ENCODE peak calls at places on chromosomes 2 and 18, in ten cellular contexts. One of them, this sample, is unnamed.
A peak's percentile ranks its signal among the peaks of the same experiment; 100 is the strongest.

GRCh38 chr18:29147944-29148343 is 971.0 kb upstream of the CDH2 start:
- DNase-seq in ACHN: peak; percentile 37
- DNase-seq in T-cell: no peak
- DNase-seq in occipital lobe: no peak
- DNase-seq in effector memory CD8-positive, alpha-beta T cell: no peak
- DNase-seq in GDM1: no peak
- DNase-seq in HuH-7.5: no peak
- DNase-seq in fibroblast of pulmonary artery: peak; percentile 83
- DNase-seq in PC-9: no peak
- DNase-seq in stimulated activated CD4-positive, alpha-beta T cell treated with anti-CD3 and anti-CD28 coated beads, Interleukin-12 subunit alpha, Interleukin-12 subunit beta, amount 100 ng/mL, for 48 hours: no peak
- DNase-seq in this sample: no peak

GRCh38 chr18:74748809-74749208 is 151.1 kb downstream of the ZNF407 start:
- DNase-seq in ACHN: no peak
- DNase-seq in T-cell: no peak
- DNase-seq in occipital lobe: no peak
- DNase-seq in effector memory CD8-positive, alpha-beta T cell: no peak
- DNase-seq in GDM1: no peak
- DNase-seq in HuH-7.5: no peak
- DNase-seq in fibroblast of pulmonary artery: no peak
- DNase-seq in PC-9: no peak
- DNase-seq in stimulated activated CD4-positive, alpha-beta T cell treated with anti-CD3 and anti-CD28 coated beads, Interleukin-12 subunit alpha, Interleukin-12 subunit beta, amount 100 ng/mL, for 48 hours: no peak
- DNase-seq in this sample: no peak

GRCh38 chr2:144326845-144327244 is 193.1 kb downstream of the ZEB2 start:
- DNase-seq in ACHN: no peak
- DNase-seq in T-cell: no peak
- DNase-seq in occipital lobe: no peak
- DNase-seq in effector memory CD8-positive, alpha-beta T cell: no peak
- DNase-seq in GDM1: no peak
- DNase-seq in HuH-7.5: no peak
- DNase-seq in fibroblast of pulmonary artery: no peak
- DNase-seq in PC-9: no peak
- DNase-seq in stimulated activated CD4-positive, alpha-beta T cell treated with anti-CD3 and anti-CD28 coated beads, Interleukin-12 subunit alpha, Interleukin-12 subunit beta, amount 100 ng/mL, for 48 hours: no peak
- DNase-seq in this sample: no peak

GRCh38 chr2:54471221-54471711 is 15.1 kb downstream of the SPTBN1 start:
- DNase-seq in ACHN: peak; percentile 76
- DNase-seq in T-cell: no peak
- DNase-seq in occipital lobe: no peak
- DNase-seq in effector memory CD8-positive, alpha-beta T cell: no peak
- DNase-seq in GDM1: no peak
- DNase-seq in HuH-7.5: peak; percentile 39
- DNase-seq in fibroblast of pulmonary artery: peak; percentile 90
- DNase-seq in PC-9: peak; percentile 42
- DNase-seq in stimulated activated CD4-positive, alpha-beta T cell treated with anti-CD3 and anti-CD28 coated beads, Interleukin-12 subunit alpha, Interleukin-12 subunit beta, amount 100 ng/mL, for 48 hours: no peak
- DNase-seq in this sample: no peak

GRCh38 chr2:192013211-192013610 is 166.3 kb upstream of the CAVIN2 start:
- DNase-seq in ACHN: no peak
- DNase-seq in T-cell: no peak
- DNase-seq in occipital lobe: no peak
- DNase-seq in effector memory CD8-positive, alpha-beta T cell: no peak
- DNase-seq in GDM1: no peak
- DNase-seq in HuH-7.5: no peak
- DNase-seq in fibroblast of pulmonary artery: no peak
- DNase-seq in PC-9: no peak
- DNase-seq in stimulated activated CD4-positive, alpha-beta T cell treated with anti-CD3 and anti-CD28 coated beads, Interleukin-12 subunit alpha, Interleukin-12 subunit beta, amount 100 ng/mL, for 48 hours: no peak
- DNase-seq in this sample: no peak

GRCh38 chr2:119315241-119315925 is 51.3 kb downstream of the C2orf76 start:
- DNase-seq in ACHN: no peak
- DNase-seq in T-cell: no peak
- DNase-seq in occipital lobe: no peak
- DNase-seq in effector memory CD8-positive, alpha-beta T cell: no peak
- DNase-seq in GDM1: no peak
- DNase-seq in HuH-7.5: no peak
- DNase-seq in fibroblast of pulmonary artery: no peak
- DNase-seq in PC-9: peak; percentile 84
- DNase-seq in stimulated activated CD4-positive, alpha-beta T cell treated with anti-CD3 and anti-CD28 coated beads, Interleukin-12 subunit alpha, Interleukin-12 subunit beta, amount 100 ng/mL, for 48 hours: no peak
- DNase-seq in this sample: no peak

GRCh38 chr2:218125626-218126080 is at the start of gene CXCR2:
- DNase-seq in ACHN: no peak
- DNase-seq in T-cell: no peak
- DNase-seq in occipital lobe: no peak
- DNase-seq in effector memory CD8-positive, alpha-beta T cell: no peak
- DNase-seq in GDM1: peak; percentile 62
- DNase-seq in HuH-7.5: no peak
- DNase-seq in fibroblast of pulmonary artery: no peak
- DNase-seq in PC-9: no peak
- DNase-seq in stimulated activated CD4-positive, alpha-beta T cell treated with anti-CD3 and anti-CD28 coated beads, Interleukin-12 subunit alpha, Interleukin-12 subunit beta, amount 100 ng/mL, for 48 hours: no peak
- DNase-seq in this sample: no peak

GRCh38 chr2:207911215-207911614 is 114.1 kb downstream of the PLEKHM3 start:
- DNase-seq in ACHN: no peak
- DNase-seq in T-cell: no peak
- DNase-seq in occipital lobe: no peak
- DNase-seq in effector memory CD8-positive, alpha-beta T cell: no peak
- DNase-seq in GDM1: no peak
- DNase-seq in HuH-7.5: no peak
- DNase-seq in fibroblast of pulmonary artery: no peak
- DNase-seq in PC-9: no peak
- DNase-seq in stimulated activated CD4-positive, alpha-beta T cell treated with anti-CD3 and anti-CD28 coated beads, Interleukin-12 subunit alpha, Interleukin-12 subunit beta, amount 100 ng/mL, for 48 hours: no peak
- DNase-seq in this sample: no peak

GRCh38 chr2:79529636-79530035 is 16.8 kb downstream of the CTNNA2 start:
- DNase-seq in ACHN: no peak
- DNase-seq in T-cell: no peak
- DNase-seq in occipital lobe: no peak
- DNase-seq in effector memory CD8-positive, alpha-beta T cell: no peak
- DNase-seq in GDM1: no peak
- DNase-seq in HuH-7.5: no peak
- DNase-seq in fibroblast of pulmonary artery: no peak
- DNase-seq in PC-9: no peak
- DNase-seq in stimulated activated CD4-positive, alpha-beta T cell treated with anti-CD3 and anti-CD28 coated beads, Interleukin-12 subunit alpha, Interleukin-12 subunit beta, amount 100 ng/mL, for 48 hours: no peak
- DNase-seq in this sample: no peak

GRCh38 chr2:119333833-119334232 is 32.8 kb downstream of the C2orf76 start:
- DNase-seq in ACHN: no peak
- DNase-seq in T-cell: no peak
- DNase-seq in occipital lobe: no peak
- DNase-seq in effector memory CD8-positive, alpha-beta T cell: no peak
- DNase-seq in GDM1: no peak
- DNase-seq in HuH-7.5: no peak
- DNase-seq in fibroblast of pulmonary artery: no peak
- DNase-seq in PC-9: no peak
- DNase-seq in stimulated activated CD4-positive, alpha-beta T cell treated with anti-CD3 and anti-CD28 coated beads, Interleukin-12 subunit alpha, Interleukin-12 subunit beta, amount 100 ng/mL, for 48 hours: no peak
- DNase-seq in this sample: no peak

This sample was measured in keratinocyte.